ENCODE peak calls at places on chromosomes 13 and 19, in nine cellular contexts. W is NCI-H1105; N is activated CD4-positive, alpha-beta memory T cell treated with anti-CD3 and anti-CD28 coated beads for 36 hours; U is kidney tubule cell; I is cardiac muscle cell; D is non-pigmented ciliary epithelial cell; Z is GM12878; Q is activated T-helper 1 cell treated with anti-CD3 and anti-CD28 coated beads, Interleukin-12 subunit alpha, Interleukin-12 subunit beta, Interleukin-2, Interleukin-4 antibody, amounts not matched to agents 30 ng/mL and 10 ng/mL and 1 ng/mL, durations not matched to agents 14 hours and 24 hours and 36 hours; O is cardiac fibroblast. F is an unnamed sample.

GRCh38 chr19:7953576-7953975 is 10.1 kb upstream of the TIMM44 start:
- DNase-seq in U (no peak), Z (no peak), D (no peak), N (no peak), O (no peak), W (no peak), I (no peak), Q (no peak), F (peak)

GRCh38 chr13:66943530-66943929 is 286.6 kb downstream of the PCDH9 start:
- DNase-seq in N (no peak), U (no peak), Z (no peak), D (no peak), O (no peak), W (no peak), Q (no peak), I (no peak), F (no peak)

GRCh38 chr19:35712910-35713845 is 4.6 kb upstream of the KMT2B start:
- DNase-seq in U (no peak), Q (peak), N (peak), W (no peak), D (no peak), I (no peak), O (no peak), Z (peak), F (no peak)

GRCh38 chr19:56069642-56070041 is 51.5 kb downstream of the ZNF787 start:
- DNase-seq in N (no peak), W (no peak), U (no peak), Q (no peak), O (no peak), D (no peak), Z (no peak), I (no peak), F (no peak)

GRCh38 chr13:21069561-21070004 is 8.2 kb upstream of the LATS2 start:
- DNase-seq in W (no peak), D (peak), Z (no peak), Q (no peak), O (peak), U (peak), I (no peak), N (no peak), F (no peak)

GRCh38 chr19:4636151-4636717 is 3.1 kb upstream of the TNFAIP8L1 start:
- DNase-seq in D (no peak), N (peak), I (peak), Q (peak), W (peak), U (peak), O (peak), Z (no peak), F (peak)

GRCh38 chr13:23743269-23743668 is 145.9 kb downstream of the MIPEP start:
- DNase-seq in U (peak), O (no peak), Q (peak), D (no peak), I (no peak), W (no peak), Z (no peak), N (peak), F (no peak)

GRCh38 chr13:28609381-28609780 is 49.5 kb upstream of the POMP start:
- DNase-seq in N (no peak), I (no peak), O (no peak), Q (no peak), U (no peak), Z (no peak), D (no peak), W (no peak), F (no peak)